ENCODE peak calls at places on chromosome 22, in ten cellular contexts. T is cerebellar cortex; D is transverse colon; Q is stimulated activated CD4-positive, alpha-beta T cell treated with anti-CD3 and anti-CD28 coated beads, Interleukin-1b, Interleukin-23, amount 100 ng/mL, for 48 hours; R is AG08395; X is GM04503; K is ELF-1; J is RPMI8226; A is H9; E is HuH-7. H is an unnamed sample.

GRCh38 chr22:28750471-28750881 is 8.6 kb downstream of the HSCB start:
- DNase-seq in T (no peak), D (no peak), Q (no peak), R (peak), X (no peak), K (no peak), J (no peak), A (no peak), E (no peak), H (no peak)

GRCh38 chr22:50710886-50711285 is 27.1 kb upstream of the ACR start:
- DNase-seq in T (no peak), D (no peak), Q (no peak), R (no peak), X (no peak), K (no peak), J (no peak), A (no peak), E (no peak), H (no peak)

GRCh38 chr22:36301384-36301828 is 48.5 kb downstream of the APOL1 start:
- DNase-seq in T (peak), D (peak), Q (peak), R (peak), X (no peak), K (peak), J (peak), A (peak), E (peak), H (peak)

GRCh38 chr22:50191041-50191740 is 5.5 kb downstream of the TRABD start:
- DNase-seq in T (no peak), D (peak), Q (peak), R (no peak), X (no peak), K (no peak), J (peak), A (no peak), E (no peak), H (peak)

GRCh38 chr22:41169157-41169556 is 36.0 kb upstream of the L3MBTL2 start:
- DNase-seq in T (no peak), D (no peak), Q (no peak), R (no peak), X (no peak), K (no peak), J (no peak), A (no peak), E (no peak), H (no peak)

GRCh38 chr22:50177537-50178470 is 7.3 kb downstream of the PANX2 start:
- DNase-seq in T (no peak), D (no peak), Q (no peak), R (no peak), X (no peak), K (no peak), J (no peak), A (peak), E (no peak), H (no peak)

GRCh38 chr22:42436402-42436801 is 4.2 kb upstream of the NFAM1 start:
- DNase-seq in T (no peak), D (no peak), Q (no peak), R (no peak), X (no peak), K (no peak), J (peak), A (no peak), E (no peak), H (no peak)

GRCh38 chr22:35617137-35617755 is at the start of gene MB:
- DNase-seq in T (no peak), D (no peak), Q (no peak), R (no peak), X (no peak), K (no peak), J (no peak), A (no peak), E (no peak), H (no peak)

GRCh38 chr22:28497188-28497587 is 182.5 kb downstream of the TTC28 start:
- DNase-seq in T (no peak), D (no peak), Q (no peak), R (peak), X (no peak), K (no peak), J (no peak), A (no peak), E (no peak), H (no peak)

GRCh38 chr22:46887978-46888377 is 125.5 kb downstream of the TBC1D22A start:
- DNase-seq in T (no peak), D (no peak), Q (no peak), R (no peak), X (no peak), K (no peak), J (no peak), A (no peak), E (no peak), H (no peak)

GRCh38 chr22:45917146-45917545 is 59.8 kb downstream of the WNT7B start:
- DNase-seq in T (no peak), D (no peak), Q (no peak), R (no peak), X (no peak), K (no peak), J (peak), A (no peak), E (no peak), H (no peak)

GRCh38 chr22:26796785-26797184 is 139.4 kb downstream of the MIAT start:
- DNase-seq in T (no peak), D (no peak), Q (no peak), R (no peak), X (no peak), K (no peak), J (no peak), A (no peak), E (no peak), H (no peak)

GRCh38 chr22:43616645-43617044 is 195.5 kb downstream of the EFCAB6 start:
- DNase-seq in T (no peak), D (peak), Q (no peak), R (no peak), X (no peak), K (no peak), J (no peak), A (no peak), E (no peak), H (no peak)

GRCh38 chr22:21719024-21719423 is 16.6 kb downstream of the YPEL1 start:
- DNase-seq in T (no peak), D (no peak), Q (no peak), R (no peak), X (no peak), K (no peak), J (no peak), A (no peak), E (no peak), H (no peak)

GRCh38 chr22:21003782-21004181 is 1.9 kb upstream of the THAP7 start:
- DNase-seq in T (peak), D (peak), Q (no peak), R (no peak), X (no peak), K (no peak), J (no peak), A (no peak), E (no peak), H (no peak)

GRCh38 chr22:37053310-37054077 is 2.0 kb downstream of the KCTD17 start:
- DNase-seq in T (peak), D (no peak), Q (no peak), R (no peak), X (no peak), K (no peak), J (no peak), A (no peak), E (no peak), H (no peak)

GRCh38 chr22:36337365-36338130 is 50.2 kb downstream of the MYH9 start:
- DNase-seq in T (peak), D (no peak), Q (no peak), R (no peak), X (no peak), K (no peak), J (no peak), A (no peak), E (no peak), H (no peak)

GRCh38 chr22:45548991-45549736 is 46.5 kb downstream of the FBLN1 start:
- DNase-seq in T (no peak), D (peak), Q (no peak), R (peak), X (peak), K (peak), J (no peak), A (no peak), E (no peak), H (no peak)

GRCh38 chr22:38098410-38099249 is 11.9 kb downstream of the BAIAP2L2 start:
- DNase-seq in T (no peak), D (no peak), Q (no peak), R (peak), X (peak), K (no peak), J (no peak), A (peak), E (no peak), H (no peak)

GRCh38 chr22:28441720-28442263 is 237.8 kb downstream of the TTC28 start:
- DNase-seq in T (no peak), D (no peak), Q (no peak), R (peak), X (peak), K (no peak), J (no peak), A (no peak), E (no peak), H (no peak)

GRCh38 chr22:26428515-26429457 is at the start of gene ASPHD2:
- DNase-seq in T (peak), D (peak), Q (peak), R (peak), X (no peak), K (peak), J (peak), A (peak), E (peak), H (peak)

H was measured in activated CD8-positive, alpha-beta T cell treated with anti-CD3 and anti-CD28 coated beads for 36 hours.